ENCODE peak calls at places on chromosomes 12 and 14, in four cellular contexts. F is thyroid gland, O is GM12878, C is AG10803. B is an unnamed sample.

GRCh38 chr12:2274733-2275132 is 221.9 kb downstream of the CACNA1C start:
- DNase-seq in F (no peak), O (no peak), C (no peak), B (no peak)

GRCh38 chr12:116427200-116427932 is 131.8 kb upstream of the MAP1LC3B2 start:
- DNase-seq in F (no peak), O (no peak), C (peak; percentile 35), B (no peak)

GRCh38 chr12:106255493-106255892 is 7.7 kb upstream of the CKAP4 start:
- DNase-seq in F (no peak), O (no peak), C (no peak), B (no peak)

GRCh38 chr14:58789106-58789505 is 151.3 kb downstream of the DACT1 start:
- DNase-seq in F (no peak), O (no peak), C (no peak), B (no peak)

GRCh38 chr12:58787021-58787760 is 133.1 kb downstream of the LRIG3 start:
- DNase-seq in F (no peak), O (no peak), C (no peak), B (no peak)

GRCh38 chr12:86256169-86256568 is at the start of gene MGAT4C:
- DNase-seq in F (peak; percentile 42), O (no peak), C (no peak), B (no peak)

GRCh38 chr14:85466678-85467077 is 63.3 kb upstream of the FLRT2 start:
- DNase-seq in F (no peak), O (no peak), C (no peak), B (no peak)

GRCh38 chr14:73944432-73945158 is 5.3 kb downstream of the FAM161B start:
- DNase-seq in F (no peak), O (no peak), C (no peak), B (no peak)

GRCh38 chr14:106442857-106443256 is 916.5 kb downstream of the TMEM121 start:
- DNase-seq in F (no peak), O (no peak), C (no peak), B (peak; percentile 59)

GRCh38 chr12:76874491-76875190 is 4.2 kb downstream of the CSRP2 start:
- DNase-seq in F (no peak), O (no peak), C (no peak), B (no peak)

GRCh38 chr14:50829472-50830043 is 1.4 kb downstream of the NIN start:
- DNase-seq in F (no peak), O (no peak), C (no peak), B (no peak)

GRCh38 chr14:22265319-22266140 is 323.5 kb downstream of the DAD1 start:
- DNase-seq in F (no peak), O (no peak), C (no peak), B (no peak)

GRCh38 chr12:98725481-98726247 is 80.6 kb downstream of the APAF1 start:
- DNase-seq in F (peak; percentile 46), O (no peak), C (peak; percentile 66), B (no peak)

GRCh38 chr12:128612150-128612850 is 211.5 kb downstream of the SLC15A4 start:
- DNase-seq in F (no peak), O (no peak), C (no peak), B (no peak)

GRCh38 chr12:64587447-64587846 is 22.8 kb upstream of the RASSF3 start:
- DNase-seq in F (no peak), O (no peak), C (no peak), B (no peak)

GRCh38 chr12:20144341-20144740 is 224.0 kb upstream of the PDE3A start:
- DNase-seq in F (no peak), O (peak; percentile 48), C (no peak), B (peak; percentile 47)

GRCh38 chr12:20140751-20141150 is 227.6 kb upstream of the PDE3A start:
- DNase-seq in F (no peak), O (no peak), C (no peak), B (no peak)

GRCh38 chr12:20142295-20142694 is 226.0 kb upstream of the PDE3A start:
- DNase-seq in F (no peak), O (no peak), C (no peak), B (no peak)

GRCh38 chr12:20148241-20148640 is 220.1 kb upstream of the PDE3A start:
- DNase-seq in F (no peak), O (no peak), C (no peak), B (no peak)

DNA sequence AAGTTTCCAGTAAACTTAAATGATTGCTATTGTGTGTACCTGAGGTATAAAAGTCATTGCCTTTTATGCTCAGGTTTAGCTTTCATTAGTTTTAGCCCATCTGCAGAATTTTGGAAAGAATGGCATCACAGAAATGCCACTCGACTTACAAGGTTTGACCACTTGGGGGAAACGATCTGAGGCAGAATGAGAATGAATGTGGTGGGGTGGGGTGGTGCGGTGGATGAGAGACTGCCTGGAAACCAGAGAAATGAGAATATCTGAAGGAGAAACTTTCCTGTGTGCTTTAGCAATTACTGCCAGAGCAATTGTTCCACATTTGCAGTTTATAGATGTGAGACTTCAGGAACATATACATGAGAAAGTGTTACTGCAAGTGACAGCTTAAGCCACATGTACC is 225.4 kb upstream of the PDE3A start:
- DNase-seq in F (no peak), O (no peak), C (no peak), B (peak; percentile 20)
- TF ChIP-seq CTCF in F (no peak), O (no peak), C (no peak), B (peak; percentile 29)

DNA sequence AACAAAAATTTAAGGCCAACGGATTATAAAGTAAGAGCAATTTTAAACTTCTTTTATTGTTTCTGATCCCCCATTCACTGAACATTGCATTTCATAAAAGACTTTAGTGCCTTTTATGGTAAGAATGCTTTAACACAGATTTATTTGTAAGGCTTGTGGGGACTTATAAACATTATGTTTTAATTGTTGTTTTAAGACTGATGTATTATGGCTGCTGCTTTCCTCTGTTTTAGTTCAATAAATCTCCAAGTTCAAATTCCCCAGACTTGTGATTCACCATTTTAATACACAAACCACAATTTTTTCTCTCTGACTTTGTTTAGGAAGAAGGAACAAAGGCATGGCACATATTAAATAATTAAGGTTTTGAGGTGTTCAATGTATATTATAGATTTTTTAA is 753.4 kb downstream of the SLC6A15 start:
- DNase-seq in F (no peak), O (no peak), C (no peak), B (no peak)
- H3K4me3 ChIP-seq in F (no peak overlapping the region), O (no peak overlapping the region), C (no peak overlapping the region), B (no peak overlapping the region)

DNA sequence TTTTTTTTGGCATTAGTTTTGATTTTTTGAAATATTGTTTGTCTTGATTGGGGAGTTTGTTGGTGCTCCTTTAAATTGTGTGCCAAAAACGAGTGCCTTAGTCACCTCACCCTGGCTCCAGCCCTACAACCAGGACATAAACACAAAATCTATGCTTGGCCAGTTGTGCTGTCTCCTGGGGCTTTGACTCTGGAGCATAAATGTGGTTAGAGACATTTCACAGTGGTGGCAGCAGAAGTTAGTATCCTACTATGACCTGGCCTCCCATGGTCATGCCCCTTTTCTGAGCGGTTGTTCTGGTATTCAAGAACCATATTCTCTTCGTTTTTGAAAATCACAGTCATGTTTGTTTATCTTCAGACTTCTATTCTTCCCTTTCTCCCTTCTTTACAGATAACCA is 70.7 kb upstream of the PSMA6 start:
- DNase-seq in F (no peak), O (no peak), C (no peak), B (no peak)
- TF ChIP-seq CTCF in F (no peak), O (no peak), C (no peak), B (no peak)

GRCh38 chr12:6921539-6921938 is 6.2 kb upstream of the ATN1 start:
- DNase-seq in F (no peak), O (no peak), C (no peak), B (no peak)
- H3K4me3 ChIP-seq in F (no peak overlapping the region), O (peak overlapping the region; percentile 4), C (no peak overlapping the region), B (no peak overlapping the region)

DNA sequence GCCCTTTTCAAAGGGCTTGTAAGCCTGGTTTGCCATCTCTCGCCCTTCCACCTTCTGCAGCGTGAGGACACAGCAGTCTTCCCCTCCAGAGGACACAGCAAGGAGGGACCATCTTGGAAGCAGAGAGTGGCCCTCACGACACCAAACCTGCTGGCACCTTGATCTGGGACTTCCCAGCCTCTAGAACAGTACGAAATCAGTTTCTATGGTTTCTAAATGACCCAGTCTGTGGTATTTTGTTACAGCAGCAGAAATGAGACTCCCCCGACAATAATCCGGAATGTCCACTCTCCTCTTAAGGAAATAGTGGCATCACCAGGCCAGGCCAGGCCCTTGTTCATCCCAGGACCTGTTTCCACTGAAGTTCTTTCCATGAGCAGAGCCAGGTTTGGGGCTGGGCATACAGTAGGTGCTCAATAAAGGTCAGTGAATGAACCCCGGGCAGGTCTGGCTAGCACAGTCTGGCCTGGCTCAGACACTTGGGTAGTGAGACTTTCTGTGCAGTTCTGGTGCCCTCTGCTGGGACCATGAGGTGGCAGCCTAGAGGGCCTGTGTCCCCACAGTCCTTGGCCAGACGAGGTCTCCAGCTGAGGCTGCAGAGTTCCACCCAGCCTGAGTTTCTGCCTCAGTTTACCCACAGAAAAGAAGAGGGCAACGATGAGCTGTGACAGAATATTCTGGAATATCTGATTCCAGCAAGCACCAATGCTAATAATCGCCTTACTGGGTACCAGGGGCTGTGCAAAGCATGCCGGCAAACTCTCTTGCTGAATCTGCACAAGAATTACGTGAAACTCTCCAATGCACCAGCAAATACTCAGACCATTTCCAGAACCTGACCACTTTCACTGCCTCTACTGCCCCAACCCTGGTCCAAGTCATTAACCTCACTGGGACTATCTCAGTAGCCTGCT is 14.0 kb downstream of the ABCB9 start:
- DNase-seq in F (peak; percentile 80), O (no peak), C (peak; percentile 65), B (no peak)
- TF ChIP-seq CTCF in F (peak; percentile 92), O (peak; percentile 92), C (peak; percentile 96), B (peak; percentile 91)

DNA sequence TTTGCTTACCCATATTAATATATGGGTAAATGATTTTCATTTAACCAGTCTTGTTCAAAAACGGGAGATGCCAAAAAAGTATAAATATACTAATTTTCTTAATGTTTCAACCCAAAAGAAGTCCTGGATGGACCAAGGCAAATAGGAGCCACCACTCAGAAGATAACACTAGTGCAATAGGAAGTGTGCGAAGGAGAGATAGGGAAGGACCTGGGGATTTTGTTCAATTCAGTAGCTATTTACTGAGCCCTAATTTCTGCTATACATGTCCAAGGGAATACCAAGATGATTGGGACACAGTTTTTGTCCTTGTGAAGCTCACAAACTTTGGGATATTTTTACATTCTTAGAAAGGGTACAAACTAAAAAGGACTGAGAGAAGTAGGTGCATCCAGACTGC is 1.5 kb downstream of the CMAS start:
- DNase-seq in F (no peak), O (no peak), C (no peak), B (no peak)
- H3K4me3 ChIP-seq in F (no peak overlapping the region), O (peak overlapping the region; percentile 99), C (no peak overlapping the region), B (peak overlapping the region; percentile 92)

B was measured in GM06990.